ENCODE peak calls at places on chromosome 13, in six cellular contexts. M, U, W, C, Z and Y are unnamed samples.

GRCh38 chr13:91540157-91540736 is 141.8 kb downstream of the GPC5 start:
- DNase-seq in M (no peak), U (no peak), W (no peak), C (no peak), Z (no peak), Y (no peak)

GRCh38 chr13:38045278-38046048 is 175.9 kb upstream of the TRPC4 start:
- DNase-seq in M (no peak), U (no peak), W (no peak), C (no peak), Z (no peak), Y (peak)

GRCh38 chr13:36432106-36432544 is at the start of gene CCNA1:
- DNase-seq in M (no peak), U (no peak), W (no peak), C (no peak), Z (no peak), Y (no peak)

GRCh38 chr13:89755729-89756492 is 1591.6 kb upstream of the MIR17HG start:
- DNase-seq in M (no peak), U (no peak), W (no peak), C (no peak), Z (no peak), Y (no peak)

GRCh38 chr13:44713793-44714469 is 137.8 kb upstream of the TSC22D1 start:
- DNase-seq in M (no peak), U (peak), W (no peak), C (no peak), Z (peak), Y (peak)

GRCh38 chr13:42875448-42876269 is 94.3 kb downstream of the FAM216B start:
- DNase-seq in M (no peak), U (no peak), W (no peak), C (no peak), Z (no peak), Y (no peak)

GRCh38 chr13:100725472-100725871 is 50.9 kb upstream of the TMTC4 start:
- DNase-seq in M (no peak), U (no peak), W (no peak), C (no peak), Z (no peak), Y (no peak)

GRCh38 chr13:71865858-71866172 is 1.2 kb downstream of the DACH1 start:
- DNase-seq in M (no peak), U (no peak), W (no peak), C (no peak), Z (no peak), Y (no peak)

GRCh38 chr13:45361596-45362206 is 20.7 kb upstream of the TPT1 start:
- DNase-seq in M (no peak), U (no peak), W (no peak), C (no peak), Z (no peak), Y (no peak)

GRCh38 chr13:112846411-112847115 is 122.5 kb upstream of the MCF2L start:
- DNase-seq in M (no peak), U (no peak), W (no peak), C (no peak), Z (no peak), Y (no peak)

GRCh38 chr13:29654807-29655547 is 59.5 kb upstream of the SLC7A1 start:
- DNase-seq in M (no peak), U (no peak), W (no peak), C (no peak), Z (no peak), Y (no peak)